ENCODE peak calls at places on chromosomes 3 and 15, in ten cellular contexts. One of them, this sample, is unnamed.

GRCh38 chr3:177050466-177051237 is 146.6 kb downstream of the TBL1XR1 start:
- DNase-seq in NCI-H774: peak; percentile 50
- DNase-seq in germinal center: no peak
- DNase-seq in Panc1: peak; percentile 30
- DNase-seq in posterior cingulate gyrus: no peak
- DNase-seq in sciatic nerve: no peak
- DNase-seq in fibroblast of lung: peak; percentile 79
- DNase-seq in neuronal stem cell: no peak
- DNase-seq in NCI-H1092 treated with DMSO at 0.1 percent for 48 hours: peak; percentile 72
- DNase-seq in H54: no peak
- DNase-seq in this sample: peak; percentile 42

GRCh38 chr3:48765376-48765775 is 48.4 kb upstream of the IP6K2 start:
- DNase-seq in NCI-H774: no peak
- DNase-seq in germinal center: no peak
- DNase-seq in Panc1: no peak
- DNase-seq in posterior cingulate gyrus: no peak
- DNase-seq in sciatic nerve: no peak
- DNase-seq in fibroblast of lung: peak; percentile 14
- DNase-seq in neuronal stem cell: no peak
- DNase-seq in NCI-H1092 treated with DMSO at 0.1 percent for 48 hours: peak; percentile 0
- DNase-seq in H54: no peak
- DNase-seq in this sample: peak; percentile 12

GRCh38 chr3:59451800-59452741 is 402.2 kb upstream of the CFAP20DC start:
- DNase-seq in NCI-H774: no peak
- DNase-seq in germinal center: no peak
- DNase-seq in Panc1: no peak
- DNase-seq in posterior cingulate gyrus: no peak
- DNase-seq in sciatic nerve: no peak
- DNase-seq in fibroblast of lung: no peak
- DNase-seq in neuronal stem cell: no peak
- DNase-seq in NCI-H1092 treated with DMSO at 0.1 percent for 48 hours: no peak
- DNase-seq in H54: no peak
- DNase-seq in this sample: no peak

GRCh38 chr15:60134609-60135008 is 130.5 kb downstream of the FOXB1 start:
- DNase-seq in NCI-H774: no peak
- DNase-seq in germinal center: no peak
- DNase-seq in Panc1: no peak
- DNase-seq in posterior cingulate gyrus: no peak
- DNase-seq in sciatic nerve: no peak
- DNase-seq in fibroblast of lung: no peak
- DNase-seq in neuronal stem cell: no peak
- DNase-seq in NCI-H1092 treated with DMSO at 0.1 percent for 48 hours: no peak
- DNase-seq in H54: no peak
- DNase-seq in this sample: no peak

GRCh38 chr3:150268426-150269321 is 139.4 kb upstream of the TSC22D2 start:
- DNase-seq in NCI-H774: peak; percentile 35
- DNase-seq in germinal center: no peak
- DNase-seq in Panc1: peak; percentile 81
- DNase-seq in posterior cingulate gyrus: no peak
- DNase-seq in sciatic nerve: no peak
- DNase-seq in fibroblast of lung: peak; percentile 69
- DNase-seq in neuronal stem cell: no peak
- DNase-seq in NCI-H1092 treated with DMSO at 0.1 percent for 48 hours: no peak
- DNase-seq in H54: no peak
- DNase-seq in this sample: no peak

GRCh38 chr15:38636597-38636996 is 72.0 kb upstream of the RASGRP1 start:
- DNase-seq in NCI-H774: no peak
- DNase-seq in germinal center: no peak
- DNase-seq in Panc1: no peak
- DNase-seq in posterior cingulate gyrus: peak; percentile 96
- DNase-seq in sciatic nerve: no peak
- DNase-seq in fibroblast of lung: no peak
- DNase-seq in neuronal stem cell: no peak
- DNase-seq in NCI-H1092 treated with DMSO at 0.1 percent for 48 hours: no peak
- DNase-seq in H54: no peak
- DNase-seq in this sample: no peak

GRCh38 chr15:37877851-37878577 is 56.4 kb upstream of the TMCO5A start:
- DNase-seq in NCI-H774: no peak
- DNase-seq in germinal center: no peak
- DNase-seq in Panc1: no peak
- DNase-seq in posterior cingulate gyrus: no peak
- DNase-seq in sciatic nerve: no peak
- DNase-seq in fibroblast of lung: peak; percentile 92
- DNase-seq in neuronal stem cell: no peak
- DNase-seq in NCI-H1092 treated with DMSO at 0.1 percent for 48 hours: no peak
- DNase-seq in H54: no peak
- DNase-seq in this sample: peak; percentile 85

GRCh38 chr15:31472636-31473383 is 146.2 kb downstream of the KLF13 start:
- DNase-seq in NCI-H774: no peak
- DNase-seq in germinal center: peak; percentile 46
- DNase-seq in Panc1: no peak
- DNase-seq in posterior cingulate gyrus: no peak
- DNase-seq in sciatic nerve: no peak
- DNase-seq in fibroblast of lung: peak; percentile 48
- DNase-seq in neuronal stem cell: no peak
- DNase-seq in NCI-H1092 treated with DMSO at 0.1 percent for 48 hours: no peak
- DNase-seq in H54: no peak
- DNase-seq in this sample: no peak

GRCh38 chr3:161558256-161558655 is 61.6 kb downstream of the OTOL1 start:
- DNase-seq in NCI-H774: no peak
- DNase-seq in germinal center: no peak
- DNase-seq in Panc1: no peak
- DNase-seq in posterior cingulate gyrus: peak; percentile 72
- DNase-seq in sciatic nerve: no peak
- DNase-seq in fibroblast of lung: no peak
- DNase-seq in neuronal stem cell: no peak
- DNase-seq in NCI-H1092 treated with DMSO at 0.1 percent for 48 hours: peak; percentile 86
- DNase-seq in H54: no peak
- DNase-seq in this sample: no peak

GRCh38 chr3:101133638-101134037 is 140.4 kb upstream of the ABI3BP start:
- DNase-seq in NCI-H774: no peak
- DNase-seq in germinal center: no peak
- DNase-seq in Panc1: no peak
- DNase-seq in posterior cingulate gyrus: no peak
- DNase-seq in sciatic nerve: no peak
- DNase-seq in fibroblast of lung: no peak
- DNase-seq in neuronal stem cell: no peak
- DNase-seq in NCI-H1092 treated with DMSO at 0.1 percent for 48 hours: no peak
- DNase-seq in H54: no peak
- DNase-seq in this sample: no peak

GRCh38 chr15:38864827-38865604 is 300.4 kb upstream of the RASGRP1 start:
- DNase-seq in NCI-H774: no peak
- DNase-seq in germinal center: no peak
- DNase-seq in Panc1: no peak
- DNase-seq in posterior cingulate gyrus: no peak
- DNase-seq in sciatic nerve: no peak
- DNase-seq in fibroblast of lung: peak; percentile 95
- DNase-seq in neuronal stem cell: no peak
- DNase-seq in NCI-H1092 treated with DMSO at 0.1 percent for 48 hours: no peak
- DNase-seq in H54: no peak
- DNase-seq in this sample: peak; percentile 39

GRCh38 chr3:129424185-129424841 is 4.1 kb downstream of the EFCAB12 start:
- DNase-seq in NCI-H774: peak; percentile 3
- DNase-seq in germinal center: no peak
- DNase-seq in Panc1: no peak
- DNase-seq in posterior cingulate gyrus: no peak
- DNase-seq in sciatic nerve: no peak
- DNase-seq in fibroblast of lung: no peak
- DNase-seq in neuronal stem cell: no peak
- DNase-seq in NCI-H1092 treated with DMSO at 0.1 percent for 48 hours: no peak
- DNase-seq in H54: no peak
- DNase-seq in this sample: no peak

GRCh38 chr3:133578548-133579191 is 5.2 kb downstream of the CDV3 start:
- DNase-seq in NCI-H774: no peak
- DNase-seq in germinal center: no peak
- DNase-seq in Panc1: no peak
- DNase-seq in posterior cingulate gyrus: no peak
- DNase-seq in sciatic nerve: no peak
- DNase-seq in fibroblast of lung: peak; percentile 67
- DNase-seq in neuronal stem cell: no peak
- DNase-seq in NCI-H1092 treated with DMSO at 0.1 percent for 48 hours: no peak
- DNase-seq in H54: no peak
- DNase-seq in this sample: peak; percentile 56

GRCh38 chr3:187714404-187714979 is 12.1 kb upstream of the RTP2 start:
- DNase-seq in NCI-H774: peak; percentile 86
- DNase-seq in germinal center: peak; percentile 79
- DNase-seq in Panc1: peak; percentile 74
- DNase-seq in posterior cingulate gyrus: peak; percentile 87
- DNase-seq in sciatic nerve: peak; percentile 77
- DNase-seq in fibroblast of lung: peak; percentile 74
- DNase-seq in neuronal stem cell: peak; percentile 73
- DNase-seq in NCI-H1092 treated with DMSO at 0.1 percent for 48 hours: peak; percentile 60
- DNase-seq in H54: peak; percentile 76
- DNase-seq in this sample: peak; percentile 66